ENCODE peak calls at places on chromosome X, in seven cellular contexts. One of them, this sample, is unnamed.

GRCh38 chrX:151384807-151385206 is 12.2 kb upstream of the VMA21 start:
- DNase-seq in K562: no peak
- DNase-seq in HepG2: no peak
- DNase-seq in GM12878: no peak
- DNase-seq in HCT116: no peak
- DNase-seq in SK-N-SH: no peak
- DNase-seq in H1: no peak
- DNase-seq in this sample: no peak

GRCh38 chrX:54885740-54886139 is 34.9 kb upstream of the TRO start:
- DNase-seq in K562: no peak
- DNase-seq in HepG2: no peak
- DNase-seq in GM12878: no peak
- DNase-seq in HCT116: no peak
- DNase-seq in SK-N-SH: no peak
- DNase-seq in H1: no peak
- DNase-seq in this sample: no peak

GRCh38 chrX:28487818-28488217 is 99.4 kb upstream of the IL1RAPL1 start:
- DNase-seq in K562: no peak
- DNase-seq in HepG2: no peak
- DNase-seq in GM12878: no peak
- DNase-seq in HCT116: no peak
- DNase-seq in SK-N-SH: no peak
- DNase-seq in H1: no peak
- DNase-seq in this sample: no peak

GRCh38 chrX:30228526-30228925 is 1.9 kb upstream of the MAGEB3 start:
- DNase-seq in K562: no peak
- DNase-seq in HepG2: no peak
- DNase-seq in GM12878: no peak
- DNase-seq in HCT116: no peak
- DNase-seq in SK-N-SH: no peak
- DNase-seq in H1: peak; percentile 43
- DNase-seq in this sample: no peak

GRCh38 chrX:47960400-47960799 is 43.4 kb downstream of the ZNF182 start:
- DNase-seq in K562: no peak
- DNase-seq in HepG2: no peak
- DNase-seq in GM12878: no peak
- DNase-seq in HCT116: no peak
- DNase-seq in SK-N-SH: no peak
- DNase-seq in H1: no peak
- DNase-seq in this sample: no peak

GRCh38 chrX:20144491-20144890 is 2.9 kb upstream of the EIF1AX start:
- DNase-seq in K562: no peak
- DNase-seq in HepG2: no peak
- DNase-seq in GM12878: no peak
- DNase-seq in HCT116: no peak
- DNase-seq in SK-N-SH: no peak
- DNase-seq in H1: no peak
- DNase-seq in this sample: no peak

GRCh38 chrX:12548746-12549145 is 242.5 kb upstream of the PRPS2 start:
- DNase-seq in K562: no peak
- DNase-seq in HepG2: no peak
- DNase-seq in GM12878: no peak
- DNase-seq in HCT116: no peak
- DNase-seq in SK-N-SH: no peak
- DNase-seq in H1: no peak
- DNase-seq in this sample: peak; percentile 10

GRCh38 chrX:48497871-48498270 is 10.9 kb upstream of the PORCN start:
- DNase-seq in K562: no peak
- DNase-seq in HepG2: no peak
- DNase-seq in GM12878: no peak
- DNase-seq in HCT116: no peak
- DNase-seq in SK-N-SH: no peak
- DNase-seq in H1: no peak
- DNase-seq in this sample: no peak

GRCh38 chrX:103467156-103467555 is 52.1 kb downstream of the RAB40A start:
- DNase-seq in K562: no peak
- DNase-seq in HepG2: no peak
- DNase-seq in GM12878: no peak
- DNase-seq in HCT116: no peak
- DNase-seq in SK-N-SH: no peak
- DNase-seq in H1: no peak
- DNase-seq in this sample: no peak

GRCh38 chrX:75181721-75182120 is 25.6 kb upstream of the ABCB7 start:
- DNase-seq in K562: no peak
- DNase-seq in HepG2: no peak
- DNase-seq in GM12878: no peak
- DNase-seq in HCT116: no peak
- DNase-seq in SK-N-SH: no peak
- DNase-seq in H1: no peak
- DNase-seq in this sample: no peak

GRCh38 chrX:154321624-154322023 is 26.0 kb downstream of the TKTL1 start:
- DNase-seq in K562: peak; percentile 17
- DNase-seq in HepG2: peak; percentile 5
- DNase-seq in GM12878: no peak
- DNase-seq in HCT116: no peak
- DNase-seq in SK-N-SH: no peak
- DNase-seq in H1: no peak
- DNase-seq in this sample: peak; percentile 15

GRCh38 chrX:46961574-46962279 is 49.5 kb downstream of the JADE3 start:
- DNase-seq in K562: no peak
- DNase-seq in HepG2: no peak
- DNase-seq in GM12878: no peak
- DNase-seq in HCT116: no peak
- DNase-seq in SK-N-SH: no peak
- DNase-seq in H1: no peak
- DNase-seq in this sample: no peak

GRCh38 chrX:39728852-39729587 is 368.7 kb downstream of the BCOR start:
- DNase-seq in K562: no peak
- DNase-seq in HepG2: no peak
- DNase-seq in GM12878: no peak
- DNase-seq in HCT116: no peak
- DNase-seq in SK-N-SH: no peak
- DNase-seq in H1: no peak
- DNase-seq in this sample: no peak

GRCh38 chrX:70527610-70528009 is 83.0 kb downstream of the DLG3 start:
- DNase-seq in K562: no peak
- DNase-seq in HepG2: no peak
- DNase-seq in GM12878: no peak
- DNase-seq in HCT116: no peak
- DNase-seq in SK-N-SH: no peak
- DNase-seq in H1: no peak
- DNase-seq in this sample: no peak

GRCh38 chrX:36609653-36610585 is 398.2 kb upstream of the FAM47C start:
- DNase-seq in K562: no peak
- DNase-seq in HepG2: no peak
- DNase-seq in GM12878: no peak
- DNase-seq in HCT116: no peak
- DNase-seq in SK-N-SH: no peak
- DNase-seq in H1: no peak
- DNase-seq in this sample: no peak

GRCh38 chrX:71652405-71652804 is 14.9 kb upstream of the LOC101059915 start:
- DNase-seq in K562: peak; percentile 41
- DNase-seq in HepG2: peak; percentile 31
- DNase-seq in GM12878: no peak
- DNase-seq in HCT116: peak; percentile 23
- DNase-seq in SK-N-SH: peak; percentile 59
- DNase-seq in H1: no peak
- DNase-seq in this sample: peak; percentile 53

GRCh38 chrX:53440101-53440500 is 5.9 kb upstream of the HSD17B10 start:
- DNase-seq in K562: no peak
- DNase-seq in HepG2: no peak
- DNase-seq in GM12878: no peak
- DNase-seq in HCT116: no peak
- DNase-seq in SK-N-SH: no peak
- DNase-seq in H1: no peak
- DNase-seq in this sample: no peak

GRCh38 chrX:8034058-8034457 is 106.8 kb upstream of the PNPLA4 start:
- DNase-seq in K562: no peak
- DNase-seq in HepG2: no peak
- DNase-seq in GM12878: no peak
- DNase-seq in HCT116: no peak
- DNase-seq in SK-N-SH: no peak
- DNase-seq in H1: no peak
- DNase-seq in this sample: no peak

GRCh38 chrX:15985937-15986336 is 131.3 kb upstream of the AP1S2 start:
- DNase-seq in K562: no peak
- DNase-seq in HepG2: no peak
- DNase-seq in GM12878: no peak
- DNase-seq in HCT116: no peak
- DNase-seq in SK-N-SH: no peak
- DNase-seq in H1: no peak
- DNase-seq in this sample: no peak

GRCh38 chrX:15988661-15989603 is 134.3 kb upstream of the AP1S2 start:
- DNase-seq in K562: no peak
- DNase-seq in HepG2: no peak
- DNase-seq in GM12878: no peak
- DNase-seq in HCT116: no peak
- DNase-seq in SK-N-SH: no peak
- DNase-seq in H1: no peak
- DNase-seq in this sample: no peak

GRCh38 chrX:15977644-15978043 is 123.0 kb upstream of the AP1S2 start:
- DNase-seq in K562: peak; percentile 19
- DNase-seq in HepG2: no peak
- DNase-seq in GM12878: no peak
- DNase-seq in HCT116: no peak
- DNase-seq in SK-N-SH: no peak
- DNase-seq in H1: no peak
- DNase-seq in this sample: no peak

DNA sequence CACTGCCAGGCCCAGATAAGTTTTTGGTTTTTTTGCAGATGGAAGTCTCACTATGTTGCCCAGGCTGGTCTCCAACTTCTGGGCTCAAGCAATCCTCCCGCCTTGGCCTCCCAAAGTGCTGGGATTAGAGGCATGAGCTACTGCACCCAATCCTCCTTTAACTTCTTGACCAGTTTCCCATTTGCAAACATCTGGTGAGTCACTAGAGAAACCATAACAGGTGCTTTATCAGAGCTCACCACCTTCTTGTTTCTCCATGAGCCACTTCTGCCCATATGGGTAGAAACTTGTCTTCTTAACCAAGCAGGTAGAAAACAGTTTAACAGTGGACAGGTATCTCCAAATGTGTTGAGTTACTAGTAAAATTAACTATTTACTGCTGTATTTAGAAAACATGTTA is 128.4 kb upstream of the AP1S2 start:
- DNase-seq in K562: no peak
- DNase-seq in HepG2: no peak
- DNase-seq in GM12878: no peak
- DNase-seq in HCT116: no peak
- DNase-seq in SK-N-SH: no peak
- DNase-seq in H1: no peak
- DNase-seq in this sample: no peak
- TF ChIP-seq JUND in K562: no peak
- TF ChIP-seq JUND in HepG2: no peak
- TF ChIP-seq JUND in GM12878: no peak
- TF ChIP-seq JUND in HCT116: no peak
- TF ChIP-seq JUND in SK-N-SH: no peak
- TF ChIP-seq JUND in H1: no peak
- TF ChIP-seq JUND in this sample: no peak

DNA sequence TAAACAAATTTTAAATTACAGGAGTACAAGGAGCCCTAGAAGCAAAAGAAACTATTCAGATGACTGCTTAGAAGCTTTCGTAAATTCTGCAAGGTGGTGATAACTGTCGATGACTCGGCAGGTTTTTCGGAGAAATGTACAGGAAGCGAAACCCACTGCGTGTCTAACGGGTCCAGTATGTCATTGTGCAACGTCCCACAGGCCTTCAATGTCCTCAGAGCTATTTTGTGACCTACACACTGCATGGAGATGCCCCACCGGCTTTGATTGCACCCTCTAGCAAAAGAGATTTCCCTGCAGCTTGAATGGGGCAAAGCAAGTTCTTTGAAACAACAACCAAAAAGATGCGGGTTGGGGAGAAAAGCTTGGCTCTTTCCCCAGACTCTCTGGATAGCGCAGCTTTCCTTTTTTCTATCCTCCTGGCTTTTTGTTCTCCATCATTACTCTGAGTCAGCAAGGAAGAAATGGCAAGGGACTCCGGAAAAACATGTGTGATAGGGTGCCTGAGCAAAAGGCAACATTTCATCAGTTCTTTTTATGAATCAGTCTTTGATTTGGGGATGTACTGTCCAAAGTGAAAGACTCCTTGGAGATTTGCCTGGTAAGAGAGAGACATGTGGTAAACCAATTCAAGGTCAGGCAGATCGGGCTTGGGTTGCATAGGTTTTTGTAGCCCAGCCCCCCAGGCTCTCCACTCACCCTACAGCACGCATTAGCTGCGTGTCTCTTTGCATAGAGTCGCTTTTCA is 112.0 kb upstream of the TBL1X start:
- DNase-seq in K562: peak; percentile 70
- DNase-seq in HepG2: peak; percentile 4
- DNase-seq in GM12878: peak; percentile 38
- DNase-seq in HCT116: no peak
- DNase-seq in SK-N-SH: no peak
- DNase-seq in H1: no peak
- DNase-seq in this sample: no peak
- TF ChIP-seq JUND in K562: peak; percentile 14
- TF ChIP-seq JUND in HepG2: no peak
- TF ChIP-seq JUND in GM12878: no peak
- TF ChIP-seq JUND in HCT116: no peak
- TF ChIP-seq JUND in SK-N-SH: no peak
- TF ChIP-seq JUND in H1: no peak
- TF ChIP-seq JUND in this sample: no peak

GRCh38 chrX:14095702-14096101 is 66.0 kb upstream of the GEMIN8 start:
- DNase-seq in K562: peak; percentile 44
- DNase-seq in HepG2: peak; percentile 47
- DNase-seq in GM12878: peak; percentile 4
- DNase-seq in HCT116: peak; percentile 57
- DNase-seq in SK-N-SH: peak; percentile 52
- DNase-seq in H1: peak; percentile 7
- DNase-seq in this sample: peak; percentile 11
- TF ChIP-seq JUND in K562: no peak
- TF ChIP-seq JUND in HepG2: no peak
- TF ChIP-seq JUND in GM12878: no peak
- TF ChIP-seq JUND in HCT116: no peak
- TF ChIP-seq JUND in SK-N-SH: no peak
- TF ChIP-seq JUND in H1: no peak
- TF ChIP-seq JUND in this sample: no peak

GRCh38 chrX:17375361-17375630 is 296 bp downstream of the NHS start:
- DNase-seq in K562: no peak
- DNase-seq in HepG2: no peak
- DNase-seq in GM12878: no peak
- DNase-seq in HCT116: no peak
- DNase-seq in SK-N-SH: no peak
- DNase-seq in H1: no peak
- DNase-seq in this sample: no peak

GRCh38 chrX:17375631-17376380 is 806 bp downstream of the NHS start:
- DNase-seq in K562: no peak
- DNase-seq in HepG2: no peak
- DNase-seq in GM12878: no peak
- DNase-seq in HCT116: no peak
- DNase-seq in SK-N-SH: peak; percentile 64
- DNase-seq in H1: no peak
- DNase-seq in this sample: peak; percentile 38

GRCh38 chrX:17377047-17377692 is 2.2 kb downstream of the NHS start:
- DNase-seq in K562: no peak
- DNase-seq in HepG2: no peak
- DNase-seq in GM12878: no peak
- DNase-seq in HCT116: peak; percentile 40
- DNase-seq in SK-N-SH: peak; percentile 46
- DNase-seq in H1: no peak
- DNase-seq in this sample: no peak

GRCh38 chrX:17377795-17378194 is 2.8 kb downstream of the NHS start:
- DNase-seq in K562: no peak
- DNase-seq in HepG2: no peak
- DNase-seq in GM12878: no peak
- DNase-seq in HCT116: no peak
- DNase-seq in SK-N-SH: no peak
- DNase-seq in H1: no peak
- DNase-seq in this sample: no peak

GRCh38 chrX:17376381-17377046 is 1.5 kb downstream of the NHS start:
- DNase-seq in K562: no peak
- DNase-seq in HepG2: no peak
- DNase-seq in GM12878: no peak
- DNase-seq in HCT116: no peak
- DNase-seq in SK-N-SH: no peak
- DNase-seq in H1: no peak
- DNase-seq in this sample: no peak
- TF ChIP-seq JUND in K562: no peak
- TF ChIP-seq JUND in HepG2: no peak
- TF ChIP-seq JUND in GM12878: no peak
- TF ChIP-seq JUND in HCT116: no peak
- TF ChIP-seq JUND in SK-N-SH: no peak
- TF ChIP-seq JUND in H1: no peak
- TF ChIP-seq JUND in this sample: no peak

This sample was measured in T47D.